ENCODE peak calls at places on chromosomes 5 and 9, in eight cellular contexts. T is body of pancreas, V is psoas muscle, H is SJSA1, I is osteoblast, Z is SK-N-SH, E is breast epithelium, M is neural progenitor cell. J is an unnamed sample.

GRCh38 chr9:108634164-108634563 is 221.6 kb downstream of the ACTL7B start:
- DNase-seq in T (no peak), V (no peak), H (no peak), I (no peak), Z (no peak), E (no peak), M (no peak), J (no peak)

GRCh38 chr5:126656397-126657007 is 55.8 kb downstream of the PHAX start:
- DNase-seq in T (no peak), V (no peak), H (peak; percentile 40), I (no peak), Z (peak; percentile 57), E (no peak), M (peak; percentile 56), J (peak; percentile 69)

GRCh38 chr5:157343842-157344790 is 78.2 kb downstream of the CYFIP2 start:
- DNase-seq in T (no peak), V (no peak), H (no peak), I (no peak), Z (no peak), E (no peak), M (no peak), J (no peak)

GRCh38 chr9:127158995-127159801 is 36.8 kb upstream of the ANGPTL2 start:
- DNase-seq in T (peak; percentile 39), V (peak; percentile 90), H (peak; percentile 62), I (peak; percentile 87), Z (peak; percentile 41), E (no peak), M (peak; percentile 70), J (peak; percentile 66)

GRCh38 chr9:123564652-123565051 is 208.7 kb downstream of the CRB2 start:
- DNase-seq in T (no peak), V (no peak), H (no peak), I (no peak), Z (no peak), E (no peak), M (no peak), J (no peak)

GRCh38 chr9:79701651-79702050 is 129.9 kb downstream of the TLE4 start:
- DNase-seq in T (peak; percentile 40), V (no peak), H (no peak), I (no peak), Z (no peak), E (no peak), M (no peak), J (no peak)

GRCh38 chr5:150075233-150075632 is 11.1 kb downstream of the CSF1R start:
- DNase-seq in T (no peak), V (no peak), H (no peak), I (no peak), Z (peak; percentile 2), E (no peak), M (no peak), J (no peak)

GRCh38 chr5:99058466-99058865 is 129.7 kb upstream of the CHD1 start:
- DNase-seq in T (no peak), V (no peak), H (no peak), I (no peak), Z (no peak), E (no peak), M (no peak), J (no peak)

GRCh38 chr5:164578911-164579310 is 1073.5 kb downstream of the MAT2B start:
- DNase-seq in T (no peak), V (no peak), H (no peak), I (no peak), Z (peak; percentile 60), E (no peak), M (no peak), J (no peak)

GRCh38 chr9:133932633-133933032 is 59.5 kb downstream of the VAV2 start:
- DNase-seq in T (no peak), V (no peak), H (no peak), I (no peak), Z (no peak), E (no peak), M (no peak), J (no peak)

GRCh38 chr9:76574171-76574767 is 115.3 kb downstream of the GCNT1 start:
- DNase-seq in T (peak; percentile 34), V (no peak), H (no peak), I (no peak), Z (no peak), E (no peak), M (no peak), J (no peak)

GRCh38 chr5:150206780-150207115 is 16.9 kb downstream of the SLC6A7 start:
- DNase-seq in T (no peak), V (no peak), H (no peak), I (no peak), Z (no peak), E (no peak), M (no peak), J (no peak)

DNA sequence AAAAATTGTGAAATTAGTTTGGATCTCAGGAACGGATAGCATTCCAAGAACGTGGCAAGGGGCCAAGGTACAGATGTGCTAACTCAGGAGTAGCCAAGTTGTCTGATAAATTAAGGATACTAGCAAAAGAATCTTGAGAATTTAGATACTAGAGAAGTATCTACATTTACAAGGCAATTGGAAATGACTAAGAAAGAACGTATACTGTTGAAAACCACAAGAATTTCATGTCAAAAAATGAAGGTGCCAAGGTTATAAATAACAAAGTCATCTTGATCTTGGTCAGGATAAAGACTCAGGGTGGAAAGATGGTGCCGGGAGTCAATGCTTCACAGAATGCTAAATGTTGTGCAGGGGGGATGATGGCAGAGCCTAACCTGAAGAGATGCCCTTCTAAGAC is 19.2 kb downstream of the CAPSL start:
- DNase-seq in T (no peak), V (no peak), H (peak; percentile 59), I (peak; percentile 58), Z (no peak), E (no peak), M (no peak), J (no peak)
- H3K9me3 ChIP-seq in T (peaks cover 7% of the 10 kb centered on the region), V (no peaks in the 10 kb centered on the region), H (peaks cover 4% of the 10 kb centered on the region), I (no peaks in the 10 kb centered on the region), Z (no peaks in the 10 kb centered on the region), E (peaks cover 5% of the 10 kb centered on the region), M (no peaks in the 10 kb centered on the region), J (no peaks in the 10 kb centered on the region)

GRCh38 chr5:57291903-57292302 is 118.0 kb downstream of the GPBP1 start:
- DNase-seq in T (no peak), V (no peak), H (no peak), I (no peak), Z (no peak), E (no peak), M (no peak), J (no peak)

GRCh38 chr5:57292336-57292735 is 118.5 kb downstream of the GPBP1 start:
- DNase-seq in T (no peak), V (no peak), H (no peak), I (no peak), Z (no peak), E (no peak), M (no peak), J (no peak)
- H3K9me3 ChIP-seq in T (no peaks in the 10 kb centered on the region), V (peaks cover 5% of the 10 kb centered on the region), H (no peaks in the 10 kb centered on the region), I (no peaks in the 10 kb centered on the region), Z (peaks cover 5% of the 10 kb centered on the region), E (no peaks in the 10 kb centered on the region), M (no peaks in the 10 kb centered on the region), J (no peaks in the 10 kb centered on the region)

GRCh38 chr9:106288689-106289088 is 574.3 kb upstream of the ZNF462 start:
- DNase-seq in T (no peak), V (no peak), H (no peak), I (no peak), Z (no peak), E (no peak), M (no peak), J (no peak)
- H3K9me3 ChIP-seq in T (no peaks in the 10 kb centered on the region), V (no peaks in the 10 kb centered on the region), H (no peaks in the 10 kb centered on the region), I (no peaks in the 10 kb centered on the region), Z (no peaks in the 10 kb centered on the region), E (no peaks in the 10 kb centered on the region), M (no peaks in the 10 kb centered on the region), J (no peaks in the 10 kb centered on the region)

GRCh38 chr9:22054529-22054928 is 45.4 kb upstream of the CDKN2B start:
- DNase-seq in T (no peak), V (no peak), H (no peak), I (no peak), Z (no peak), E (no peak), M (no peak), J (no peak)
- H3K9me3 ChIP-seq in T (no peaks in the 10 kb centered on the region), V (no peaks in the 10 kb centered on the region), H (no peaks in the 10 kb centered on the region), I (no peaks in the 10 kb centered on the region), Z (no peaks in the 10 kb centered on the region), E (no peaks in the 10 kb centered on the region), M (no peaks in the 10 kb centered on the region), J (no peaks in the 10 kb centered on the region)

DNA sequence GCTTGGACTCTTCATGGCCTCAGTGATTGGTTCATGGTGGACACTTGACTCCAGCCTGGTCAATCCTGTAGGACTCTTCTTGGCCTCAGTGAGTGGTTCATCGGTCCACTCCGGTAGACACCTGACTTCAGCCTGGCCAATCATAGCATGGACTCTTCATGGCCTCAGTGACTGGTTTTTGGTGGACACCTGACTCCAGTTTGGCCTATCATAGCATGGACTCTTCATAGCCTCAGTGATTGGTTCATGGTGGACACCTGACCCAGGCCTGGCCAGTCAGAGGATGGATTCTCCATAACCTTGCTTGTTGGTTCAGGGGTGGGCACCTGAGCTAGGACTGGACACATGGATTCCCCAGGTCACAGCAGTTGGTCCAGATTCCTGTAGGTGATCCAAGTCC is 106.0 kb upstream of the ERCC6L2 start:
- DNase-seq in T (no peak), V (no peak), H (no peak), I (no peak), Z (no peak), E (no peak), M (no peak), J (no peak)
- H3K9me3 ChIP-seq in T (no peaks in the 10 kb centered on the region), V (no peaks in the 10 kb centered on the region), H (no peaks in the 10 kb centered on the region), I (no peaks in the 10 kb centered on the region), Z (no peaks in the 10 kb centered on the region), E (no peaks in the 10 kb centered on the region), M (no peaks in the 10 kb centered on the region), J (no peaks in the 10 kb centered on the region)

J was measured in cardiac muscle cell.